ENCODE peak calls at places on chromosomes 12 and 14, in four cellular contexts. A is SK-N-SH, M is K562, D is GM12878. P is an unnamed sample.

GRCh38 chr14:81234268-81234667 is 13.5 kb upstream of the GTF2A1 start:
- DNase-seq in A (peak; percentile 44), M (no peak), D (no peak), P (peak; percentile 12)

GRCh38 chr14:94113490-94113889 is 3.0 kb downstream of the IFI27 start:
- DNase-seq in A (peak; percentile 64), M (no peak), D (no peak), P (no peak)

GRCh38 chr14:98741523-98741922 is 530.5 kb downstream of the BCL11B start:
- DNase-seq in A (no peak), M (no peak), D (no peak), P (no peak)

GRCh38 chr12:31958601-31959000 is 614 bp upstream of the RESF1 start:
- DNase-seq in A (no peak), M (no peak), D (no peak), P (peak; percentile 37)

GRCh38 chr12:47821346-47821706 is 1.6 kb upstream of the HDAC7 start:
- DNase-seq in A (no peak), M (no peak), D (no peak), P (no peak)

GRCh38 chr12:18737819-18738218 is at the start of the genes CAPZA3 and PLCZ1:
- DNase-seq in A (no peak), M (no peak), D (no peak), P (no peak)

GRCh38 chr12:31466768-31467167 is 124.2 kb downstream of the DENND5B start:
- DNase-seq in A (no peak), M (no peak), D (no peak), P (no peak)

GRCh38 chr12:95788637-95789036 is 1.9 kb downstream of the NTN4 start:
- DNase-seq in A (no peak), M (no peak), D (no peak), P (no peak)

GRCh38 chr12:96211989-96212388 is 17.8 kb downstream of the ELK3 start:
- DNase-seq in A (no peak), M (no peak), D (no peak), P (no peak)

GRCh38 chr12:28059678-28060077 is 87.1 kb upstream of the PTHLH start:
- DNase-seq in A (no peak), M (no peak), D (no peak), P (no peak)

GRCh38 chr14:80364274-80364673 is 153.0 kb upstream of the DIO2 start:
- DNase-seq in A (peak; percentile 4), M (no peak), D (no peak), P (peak; percentile 3)

GRCh38 chr12:52945389-52946232 is 3.3 kb upstream of the KRT18 start:
- DNase-seq in A (no peak), M (no peak), D (no peak), P (peak; percentile 92)

GRCh38 chr14:31510222-31510621 is 22.4 kb upstream of the GPR33 start:
- DNase-seq in A (peak; percentile 33), M (peak; percentile 12), D (no peak), P (peak; percentile 48)
- TF ChIP-seq NFIC in A (no peak), M (no peak), D (no peak), P (no peak)

DNA sequence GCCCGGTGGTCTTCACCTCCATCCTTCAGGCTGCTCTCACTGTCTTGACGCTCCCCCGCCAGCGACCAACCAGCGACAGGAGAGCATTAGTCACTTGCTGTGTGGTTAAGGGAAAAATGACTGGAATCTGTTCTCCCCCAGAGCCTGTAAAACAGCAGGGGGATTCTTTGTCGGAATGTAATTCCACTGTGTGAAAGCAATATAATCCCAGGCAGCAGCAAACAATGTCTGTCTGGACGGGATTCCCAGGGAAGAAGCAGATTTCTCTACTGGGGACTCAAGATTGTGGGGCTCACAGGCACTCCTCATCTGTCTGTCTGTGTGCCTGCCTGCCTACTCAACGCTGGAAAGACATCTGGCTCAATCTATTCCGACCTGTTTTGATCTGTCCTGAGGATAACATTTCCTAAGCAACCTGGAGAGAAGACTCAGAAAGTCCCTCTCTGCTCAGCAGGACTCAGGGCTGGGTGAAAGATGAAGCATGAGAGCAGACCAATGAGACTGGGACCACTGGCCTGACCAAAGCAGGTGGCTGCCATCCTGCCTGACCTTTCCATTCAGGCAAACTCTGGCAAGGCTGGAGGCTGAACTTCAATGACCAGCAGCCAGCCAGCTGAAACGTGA is 54.6 kb downstream of the NUAK1 start:
- DNase-seq in A (no peak), M (no peak), D (no peak), P (peak; percentile 29)
- TF ChIP-seq NFIC in A (peak; percentile 70), M (no peak), D (no peak), P (no peak)

DNA sequence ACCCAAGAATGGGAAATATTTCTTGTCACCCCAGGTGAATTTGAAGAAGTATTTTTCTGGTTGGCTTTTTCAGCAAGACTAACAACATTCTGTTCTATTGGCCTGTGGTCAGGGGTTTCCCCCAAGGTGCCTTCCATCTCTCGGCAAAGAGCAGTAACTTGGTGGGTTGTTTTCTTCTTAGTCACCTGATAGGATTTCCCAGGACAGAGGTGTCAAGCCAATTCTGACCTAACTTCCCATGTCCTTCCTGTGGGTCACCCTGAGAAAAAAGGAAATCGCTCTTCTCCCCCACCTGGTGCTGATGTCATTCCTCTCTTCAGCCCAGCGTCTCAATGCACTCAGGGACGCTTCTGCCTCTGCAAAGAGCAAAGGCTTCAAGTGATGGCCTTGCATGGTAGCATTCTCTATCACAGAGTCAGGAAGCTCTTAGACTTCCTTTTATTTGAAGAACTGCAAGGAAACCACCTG is 16.1 kb upstream of the IFNG start:
- DNase-seq in A (no peak), M (no peak), D (peak; percentile 63), P (no peak)
- TF ChIP-seq NFIC in A (no peak), M (no peak), D (peak; percentile 68), P (no peak)

DNA sequence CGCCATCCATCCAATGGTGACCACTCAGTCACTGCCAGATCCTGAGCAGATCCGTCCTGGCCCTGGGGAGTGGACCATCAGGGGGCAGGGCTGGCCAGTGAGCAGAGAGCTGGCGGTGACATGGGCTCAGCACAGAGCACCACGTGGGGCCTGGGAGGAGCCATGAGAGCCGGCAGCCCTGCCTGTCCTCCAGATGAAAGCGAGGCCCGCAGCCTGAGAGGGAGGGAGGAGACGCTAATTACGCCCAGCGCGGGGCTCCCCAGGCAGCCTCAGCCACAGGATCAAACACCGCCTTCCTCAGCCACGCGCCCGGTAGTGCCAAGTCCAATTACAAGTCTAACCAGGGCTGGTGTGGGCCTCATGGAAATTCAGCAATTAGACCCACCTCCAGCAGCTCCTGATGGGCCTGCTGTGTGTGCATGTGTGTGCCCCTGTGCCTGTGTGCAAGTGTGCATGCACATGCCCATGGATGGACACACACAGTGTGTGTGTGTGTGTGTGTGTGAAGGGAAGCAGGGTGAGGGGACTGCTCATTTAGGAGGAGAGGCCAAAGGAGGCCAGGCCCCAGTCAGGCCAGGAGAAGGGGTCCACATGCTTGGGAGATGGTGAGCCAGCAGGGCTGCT is 68.0 kb downstream of the KIF26A start:
- DNase-seq in A (peak; percentile 71), M (no peak), D (no peak), P (peak; percentile 33)
- TF ChIP-seq NFIC in A (no peak), M (no peak), D (no peak), P (no peak)

DNA sequence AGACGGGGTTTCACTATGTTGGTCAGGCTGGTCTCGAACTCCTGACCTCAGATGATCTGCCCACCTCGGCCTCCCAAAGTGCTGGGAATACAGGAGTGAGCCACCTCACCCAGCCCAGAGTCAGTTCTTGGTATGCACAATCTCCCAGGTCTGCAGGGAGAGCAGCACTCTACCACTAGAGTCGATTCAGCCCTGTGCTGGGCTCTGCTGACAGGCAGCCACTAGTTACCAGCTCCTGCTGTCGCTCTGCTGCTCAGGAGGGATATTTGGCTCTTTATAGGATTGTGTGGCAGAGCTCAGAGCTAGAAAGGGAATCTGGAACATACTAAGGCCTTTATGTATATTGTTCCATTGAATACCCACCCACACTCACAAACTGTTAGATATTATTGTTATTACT is 44.3 kb downstream of the SPTB start:
- DNase-seq in A (no peak), M (no peak), D (no peak), P (no peak)
- TF ChIP-seq NFIC in A (no peak), M (no peak), D (no peak), P (no peak)

GRCh38 chr12:58253663-58254062 is 312.3 kb downstream of the ATP23 start:
- DNase-seq in A (no peak), M (no peak), D (no peak), P (no peak)
- TF ChIP-seq NFIC in A (no peak), M (no peak), D (no peak), P (no peak)

GRCh38 chr12:76024102-76024781 is 7.3 kb downstream of the PHLDA1 start:
- DNase-seq in A (no peak), M (no peak), D (no peak), P (no peak)

GRCh38 chr12:76024942-76025600 is 6.5 kb downstream of the PHLDA1 start:
- DNase-seq in A (no peak), M (no peak), D (no peak), P (no peak)

GRCh38 chr12:76020731-76021672 is 10.6 kb downstream of the PHLDA1 start:
- DNase-seq in A (no peak), M (no peak), D (peak; percentile 19), P (no peak)

GRCh38 chr12:76025601-76026575 is 5.7 kb downstream of the PHLDA1 start:
- DNase-seq in A (no peak), M (no peak), D (no peak), P (no peak)

GRCh38 chr12:76023069-76023690 is 8.4 kb downstream of the PHLDA1 start:
- DNase-seq in A (no peak), M (no peak), D (no peak), P (no peak)
- TF ChIP-seq NFIC in A (no peak), M (no peak), D (no peak), P (no peak)

DNA sequence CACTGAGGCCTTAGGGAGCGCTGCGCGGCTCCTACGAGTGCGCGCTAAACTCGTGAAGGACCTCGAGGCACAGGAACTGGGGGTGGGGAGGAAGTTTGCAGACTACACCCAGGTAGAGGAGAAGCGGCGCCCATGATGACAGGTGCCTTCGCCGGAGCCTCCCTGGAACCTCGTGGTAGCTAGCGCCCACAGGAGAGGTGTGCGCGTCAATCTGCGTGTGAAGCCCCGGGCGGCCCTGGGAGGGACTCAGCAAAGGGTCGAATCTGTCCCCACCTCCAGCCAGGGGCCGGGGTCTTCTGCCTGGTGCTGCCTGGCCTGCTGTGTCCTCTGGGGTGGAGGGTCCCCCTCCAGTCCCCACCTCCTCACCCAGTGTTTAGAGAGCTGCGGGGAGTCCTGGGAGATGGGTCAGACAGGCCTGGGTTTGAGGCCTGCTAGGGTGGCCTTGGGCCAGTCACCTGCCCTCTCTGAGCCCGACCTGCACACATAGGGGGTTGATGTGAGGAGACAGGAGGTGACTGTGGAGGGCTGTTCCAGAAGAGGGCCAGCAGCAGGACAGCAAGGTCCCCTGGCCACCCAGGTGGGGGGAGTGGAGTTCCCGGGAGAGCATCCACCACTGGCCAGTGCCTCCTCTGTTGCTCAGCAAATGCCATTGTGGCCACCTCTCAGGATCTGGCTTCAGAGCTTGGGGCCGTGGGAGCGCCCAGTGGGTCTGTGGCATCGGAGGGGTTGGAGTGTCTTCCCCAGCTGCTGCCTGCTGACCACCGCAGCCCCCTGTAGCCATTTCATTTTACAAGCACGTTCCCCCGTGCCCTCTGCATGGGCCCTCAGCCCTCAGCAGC is 20.2 kb upstream of the KIF26A start:
- DNase-seq in A (peak; percentile 22), M (no peak), D (no peak), P (no peak)
- TF ChIP-seq NFIC in A (no peak), M (no peak), D (no peak), P (no peak)

GRCh38 chr14:22887260-22887989 is 4.4 kb downstream of the REM2 start:
- DNase-seq in A (peak; percentile 81), M (peak; percentile 49), D (peak; percentile 80), P (no peak)
- TF ChIP-seq NFIC in A (no peak), M (no peak), D (no peak), P (no peak)

GRCh38 chr14:74634964-74635363 is 22.9 kb upstream of the LTBP2 start:
- DNase-seq in A (no peak), M (no peak), D (no peak), P (no peak)
- TF ChIP-seq NFIC in A (no peak), M (no peak), D (no peak), P (no peak)

P was measured in HepG2.